ENCODE peak calls at places on chromosomes 4 and X, in nine cellular contexts. One of them, this sample, is unnamed.

GRCh38 chr4:30720656-30721352 is 635 bp downstream of the PCDH7 start:
- DNase-seq in HL-60: no peak
- DNase-seq in fibroblast of mammary gland: peak
- DNase-seq in AG09319: no peak
- DNase-seq in osteocyte: peak
- DNase-seq in colonic mucosa: peak
- DNase-seq in uterus: peak
- DNase-seq in CD8-positive, alpha-beta T cell: no peak
- DNase-seq in cardiac muscle cell: peak
- DNase-seq in this sample: no peak

GRCh38 chr4:170047774-170048354 is 21.7 kb upstream of the MFAP3L start:
- DNase-seq in HL-60: no peak
- DNase-seq in fibroblast of mammary gland: peak
- DNase-seq in AG09319: peak
- DNase-seq in osteocyte: no peak
- DNase-seq in colonic mucosa: peak
- DNase-seq in uterus: peak
- DNase-seq in CD8-positive, alpha-beta T cell: peak
- DNase-seq in cardiac muscle cell: peak
- DNase-seq in this sample: no peak

GRCh38 chr4:163166041-163166579 is 580 bp downstream of the NAF1 start:
- DNase-seq in HL-60: no peak
- DNase-seq in fibroblast of mammary gland: peak
- DNase-seq in AG09319: no peak
- DNase-seq in osteocyte: peak
- DNase-seq in colonic mucosa: peak
- DNase-seq in uterus: peak
- DNase-seq in CD8-positive, alpha-beta T cell: peak
- DNase-seq in cardiac muscle cell: peak
- DNase-seq in this sample: peak

GRCh38 chr4:73329300-73329699 is 70.7 kb upstream of the ANKRD17 start:
- DNase-seq in HL-60: no peak
- DNase-seq in fibroblast of mammary gland: no peak
- DNase-seq in AG09319: no peak
- DNase-seq in osteocyte: no peak
- DNase-seq in colonic mucosa: no peak
- DNase-seq in uterus: no peak
- DNase-seq in CD8-positive, alpha-beta T cell: no peak
- DNase-seq in cardiac muscle cell: no peak
- DNase-seq in this sample: no peak

GRCh38 chr4:6907658-6908191 is 1.9 kb upstream of the TBC1D14 start:
- DNase-seq in HL-60: no peak
- DNase-seq in fibroblast of mammary gland: peak
- DNase-seq in AG09319: no peak
- DNase-seq in osteocyte: no peak
- DNase-seq in colonic mucosa: peak
- DNase-seq in uterus: no peak
- DNase-seq in CD8-positive, alpha-beta T cell: no peak
- DNase-seq in cardiac muscle cell: peak
- DNase-seq in this sample: no peak

GRCh38 chrX:130575831-130576404 is 174.1 kb downstream of the RBMX2 start:
- DNase-seq in HL-60: no peak
- DNase-seq in fibroblast of mammary gland: peak
- DNase-seq in AG09319: no peak
- DNase-seq in osteocyte: no peak
- DNase-seq in colonic mucosa: peak
- DNase-seq in uterus: peak
- DNase-seq in CD8-positive, alpha-beta T cell: peak
- DNase-seq in cardiac muscle cell: peak
- DNase-seq in this sample: no peak

GRCh38 chr4:7868430-7868775 is 71.3 kb downstream of the AFAP1 start:
- DNase-seq in HL-60: no peak
- DNase-seq in fibroblast of mammary gland: no peak
- DNase-seq in AG09319: no peak
- DNase-seq in osteocyte: no peak
- DNase-seq in colonic mucosa: no peak
- DNase-seq in uterus: no peak
- DNase-seq in CD8-positive, alpha-beta T cell: no peak
- DNase-seq in cardiac muscle cell: no peak
- DNase-seq in this sample: no peak

GRCh38 chr4:38782452-38783108 is at the start of gene TLR10:
- DNase-seq in HL-60: no peak
- DNase-seq in fibroblast of mammary gland: peak
- DNase-seq in AG09319: peak
- DNase-seq in osteocyte: no peak
- DNase-seq in colonic mucosa: peak
- DNase-seq in uterus: peak
- DNase-seq in CD8-positive, alpha-beta T cell: peak
- DNase-seq in cardiac muscle cell: peak
- DNase-seq in this sample: no peak

GRCh38 chr4:147370881-147371280 is 110.0 kb upstream of the EDNRA start:
- DNase-seq in HL-60: no peak
- DNase-seq in fibroblast of mammary gland: no peak
- DNase-seq in AG09319: no peak
- DNase-seq in osteocyte: no peak
- DNase-seq in colonic mucosa: peak
- DNase-seq in uterus: no peak
- DNase-seq in CD8-positive, alpha-beta T cell: no peak
- DNase-seq in cardiac muscle cell: no peak
- DNase-seq in this sample: no peak

GRCh38 chrX:43328358-43328946 is 327.6 kb upstream of the MAOA start:
- DNase-seq in HL-60: no peak
- DNase-seq in fibroblast of mammary gland: no peak
- DNase-seq in AG09319: no peak
- DNase-seq in osteocyte: no peak
- DNase-seq in colonic mucosa: no peak
- DNase-seq in uterus: no peak
- DNase-seq in CD8-positive, alpha-beta T cell: no peak
- DNase-seq in cardiac muscle cell: no peak
- DNase-seq in this sample: no peak

GRCh38 chrX:43333543-43333942 is 322.6 kb upstream of the MAOA start:
- DNase-seq in HL-60: no peak
- DNase-seq in fibroblast of mammary gland: no peak
- DNase-seq in AG09319: no peak
- DNase-seq in osteocyte: no peak
- DNase-seq in colonic mucosa: no peak
- DNase-seq in uterus: no peak
- DNase-seq in CD8-positive, alpha-beta T cell: no peak
- DNase-seq in cardiac muscle cell: peak
- DNase-seq in this sample: no peak
- TF ChIP-seq CTCF in HL-60: no peak
- TF ChIP-seq CTCF in fibroblast of mammary gland: no peak
- TF ChIP-seq CTCF in AG09319: no peak
- TF ChIP-seq CTCF in osteocyte: no peak
- TF ChIP-seq CTCF in colonic mucosa: no peak
- TF ChIP-seq CTCF in uterus: no peak
- TF ChIP-seq CTCF in CD8-positive, alpha-beta T cell: no peak
- TF ChIP-seq CTCF in cardiac muscle cell: no peak
- TF ChIP-seq CTCF in this sample: no peak

DNA sequence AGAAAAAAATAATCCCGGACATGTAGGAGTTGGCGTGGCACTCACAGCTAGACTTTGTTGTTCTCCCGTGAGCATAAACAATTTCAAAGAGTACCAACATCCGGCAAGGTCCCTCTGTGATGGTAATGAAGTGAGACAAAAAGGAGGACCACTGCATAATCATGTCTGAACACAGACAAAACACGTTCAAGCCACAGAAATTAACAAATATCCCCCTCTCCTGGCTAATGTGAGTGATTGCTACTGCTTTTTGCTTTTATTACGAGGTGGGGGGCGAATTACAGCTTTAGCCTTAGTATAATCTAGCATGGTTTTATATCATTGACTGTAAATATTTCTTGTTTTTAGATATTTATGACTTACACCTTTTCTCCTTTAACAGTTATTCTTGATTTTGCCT is 118.5 kb downstream of the PLS3 start:
- DNase-seq in HL-60: no peak
- DNase-seq in fibroblast of mammary gland: peak
- DNase-seq in AG09319: no peak
- DNase-seq in osteocyte: no peak
- DNase-seq in colonic mucosa: no peak
- DNase-seq in uterus: no peak
- DNase-seq in CD8-positive, alpha-beta T cell: no peak
- DNase-seq in cardiac muscle cell: peak
- DNase-seq in this sample: no peak
- TF ChIP-seq CTCF in HL-60: no peak
- TF ChIP-seq CTCF in fibroblast of mammary gland: peak
- TF ChIP-seq CTCF in AG09319: peak
- TF ChIP-seq CTCF in osteocyte: peak
- TF ChIP-seq CTCF in colonic mucosa: no peak
- TF ChIP-seq CTCF in uterus: peak
- TF ChIP-seq CTCF in CD8-positive, alpha-beta T cell: no peak
- TF ChIP-seq CTCF in cardiac muscle cell: peak
- TF ChIP-seq CTCF in this sample: no peak

GRCh38 chrX:17323397-17323796 is 51.6 kb upstream of the NHS start:
- DNase-seq in HL-60: no peak
- DNase-seq in fibroblast of mammary gland: no peak
- DNase-seq in AG09319: no peak
- DNase-seq in osteocyte: no peak
- DNase-seq in colonic mucosa: no peak
- DNase-seq in uterus: no peak
- DNase-seq in CD8-positive, alpha-beta T cell: no peak
- DNase-seq in cardiac muscle cell: no peak
- DNase-seq in this sample: no peak
- TF ChIP-seq CTCF in HL-60: no peak
- TF ChIP-seq CTCF in fibroblast of mammary gland: no peak
- TF ChIP-seq CTCF in AG09319: no peak
- TF ChIP-seq CTCF in osteocyte: no peak
- TF ChIP-seq CTCF in colonic mucosa: no peak
- TF ChIP-seq CTCF in uterus: no peak
- TF ChIP-seq CTCF in CD8-positive, alpha-beta T cell: no peak
- TF ChIP-seq CTCF in cardiac muscle cell: no peak
- TF ChIP-seq CTCF in this sample: no peak

GRCh38 chr4:185212566-185212965 is 3.2 kb downstream of the SNX25 start:
- DNase-seq in HL-60: no peak
- DNase-seq in fibroblast of mammary gland: no peak
- DNase-seq in AG09319: no peak
- DNase-seq in osteocyte: no peak
- DNase-seq in colonic mucosa: no peak
- DNase-seq in uterus: no peak
- DNase-seq in CD8-positive, alpha-beta T cell: no peak
- DNase-seq in cardiac muscle cell: no peak
- DNase-seq in this sample: no peak

GRCh38 chr4:185211035-185211434 is 1.6 kb downstream of the SNX25 start:
- DNase-seq in HL-60: no peak
- DNase-seq in fibroblast of mammary gland: no peak
- DNase-seq in AG09319: no peak
- DNase-seq in osteocyte: no peak
- DNase-seq in colonic mucosa: no peak
- DNase-seq in uterus: no peak
- DNase-seq in CD8-positive, alpha-beta T cell: no peak
- DNase-seq in cardiac muscle cell: no peak
- DNase-seq in this sample: no peak

GRCh38 chr4:185211641-185212040 is 2.2 kb downstream of the SNX25 start:
- DNase-seq in HL-60: no peak
- DNase-seq in fibroblast of mammary gland: no peak
- DNase-seq in AG09319: no peak
- DNase-seq in osteocyte: no peak
- DNase-seq in colonic mucosa: no peak
- DNase-seq in uterus: no peak
- DNase-seq in CD8-positive, alpha-beta T cell: no peak
- DNase-seq in cardiac muscle cell: no peak
- DNase-seq in this sample: no peak

GRCh38 chr4:185210102-185210981 is 944 bp downstream of the SNX25 start:
- DNase-seq in HL-60: no peak
- DNase-seq in fibroblast of mammary gland: peak
- DNase-seq in AG09319: no peak
- DNase-seq in osteocyte: no peak
- DNase-seq in colonic mucosa: peak
- DNase-seq in uterus: no peak
- DNase-seq in CD8-positive, alpha-beta T cell: peak
- DNase-seq in cardiac muscle cell: peak
- DNase-seq in this sample: no peak

GRCh38 chr4:185209031-185209851 is at the start of gene SNX25:
- DNase-seq in HL-60: no peak
- DNase-seq in fibroblast of mammary gland: peak
- DNase-seq in AG09319: no peak
- DNase-seq in osteocyte: peak
- DNase-seq in colonic mucosa: peak
- DNase-seq in uterus: peak
- DNase-seq in CD8-positive, alpha-beta T cell: peak
- DNase-seq in cardiac muscle cell: peak
- DNase-seq in this sample: peak
- TF ChIP-seq CTCF in HL-60: no peak
- TF ChIP-seq CTCF in fibroblast of mammary gland: no peak
- TF ChIP-seq CTCF in AG09319: no peak
- TF ChIP-seq CTCF in osteocyte: peak
- TF ChIP-seq CTCF in colonic mucosa: no peak
- TF ChIP-seq CTCF in uterus: peak
- TF ChIP-seq CTCF in CD8-positive, alpha-beta T cell: no peak
- TF ChIP-seq CTCF in cardiac muscle cell: no peak
- TF ChIP-seq CTCF in this sample: no peak

DNA sequence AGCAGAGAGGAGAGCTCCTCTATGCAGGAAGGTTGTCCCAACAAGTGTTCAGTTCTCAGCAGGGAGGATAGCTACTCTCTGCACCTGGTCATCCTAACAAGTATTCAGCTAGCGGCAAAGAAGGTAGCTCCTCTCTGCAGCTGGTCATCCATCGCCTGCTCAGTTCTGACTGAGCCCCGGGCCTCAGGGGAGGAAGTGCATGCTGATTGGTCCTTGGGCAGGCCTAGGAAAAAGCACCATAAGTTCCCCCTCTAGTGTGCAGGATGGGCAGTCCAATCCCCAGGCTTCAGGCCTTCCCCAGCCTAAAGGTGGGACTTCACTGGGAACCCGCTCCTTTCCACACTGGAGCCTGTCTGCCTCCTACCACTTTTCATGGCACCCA is 4.4 kb upstream of the FBXW7 start:
- DNase-seq in HL-60: no peak
- DNase-seq in fibroblast of mammary gland: no peak
- DNase-seq in AG09319: no peak
- DNase-seq in osteocyte: no peak
- DNase-seq in colonic mucosa: no peak
- DNase-seq in uterus: no peak
- DNase-seq in CD8-positive, alpha-beta T cell: no peak
- DNase-seq in cardiac muscle cell: no peak
- DNase-seq in this sample: no peak
- TF ChIP-seq CTCF in HL-60: no peak
- TF ChIP-seq CTCF in fibroblast of mammary gland: no peak
- TF ChIP-seq CTCF in AG09319: no peak
- TF ChIP-seq CTCF in osteocyte: no peak
- TF ChIP-seq CTCF in colonic mucosa: no peak
- TF ChIP-seq CTCF in uterus: no peak
- TF ChIP-seq CTCF in CD8-positive, alpha-beta T cell: no peak
- TF ChIP-seq CTCF in cardiac muscle cell: no peak
- TF ChIP-seq CTCF in this sample: no peak

GRCh38 chr4:150828159-150828558 is 186.9 kb downstream of the LRBA start:
- DNase-seq in HL-60: no peak
- DNase-seq in fibroblast of mammary gland: no peak
- DNase-seq in AG09319: no peak
- DNase-seq in osteocyte: no peak
- DNase-seq in colonic mucosa: no peak
- DNase-seq in uterus: no peak
- DNase-seq in CD8-positive, alpha-beta T cell: peak
- DNase-seq in cardiac muscle cell: no peak
- DNase-seq in this sample: no peak
- TF ChIP-seq CTCF in HL-60: no peak
- TF ChIP-seq CTCF in fibroblast of mammary gland: no peak
- TF ChIP-seq CTCF in AG09319: no peak
- TF ChIP-seq CTCF in osteocyte: no peak
- TF ChIP-seq CTCF in colonic mucosa: no peak
- TF ChIP-seq CTCF in uterus: no peak
- TF ChIP-seq CTCF in CD8-positive, alpha-beta T cell: no peak
- TF ChIP-seq CTCF in cardiac muscle cell: no peak
- TF ChIP-seq CTCF in this sample: no peak

GRCh38 chr4:114378306-114378903 is 220.2 kb upstream of the UGT8 start:
- DNase-seq in HL-60: no peak
- DNase-seq in fibroblast of mammary gland: peak
- DNase-seq in AG09319: no peak
- DNase-seq in osteocyte: no peak
- DNase-seq in colonic mucosa: no peak
- DNase-seq in uterus: no peak
- DNase-seq in CD8-positive, alpha-beta T cell: no peak
- DNase-seq in cardiac muscle cell: peak
- DNase-seq in this sample: no peak
- TF ChIP-seq CTCF in HL-60: no peak
- TF ChIP-seq CTCF in fibroblast of mammary gland: peak
- TF ChIP-seq CTCF in AG09319: peak
- TF ChIP-seq CTCF in osteocyte: peak
- TF ChIP-seq CTCF in colonic mucosa: peak
- TF ChIP-seq CTCF in uterus: no peak
- TF ChIP-seq CTCF in CD8-positive, alpha-beta T cell: no peak
- TF ChIP-seq CTCF in cardiac muscle cell: peak
- TF ChIP-seq CTCF in this sample: peak

This sample was measured in coronary artery.